ENCODE peak calls at places on chromosomes 5 and 9, in nine cellular contexts. V is H1, T is AG09309, E is heart right ventricle, N is fibroblast of the aortic adventitia, B is thoracic aorta, F is coronary artery, L is cardiac fibroblast, X is fibroblast of pulmonary artery. R is an unnamed sample.

GRCh38 chr5:38551020-38552017 is 5.1 kb downstream of the LIFR start:
- DNase-seq in F (no peak), V (no peak), E (no peak), X (peak), N (peak), L (peak), B (no peak), T (no peak), R (peak)

GRCh38 chr9:13351768-13352386 is 72.4 kb upstream of the MPDZ start:
- DNase-seq in V (no peak), T (peak), B (no peak), E (peak), L (peak), X (peak), N (peak), F (no peak), R (peak)

GRCh38 chr9:33172735-33173238 is 5.7 kb upstream of the B4GALT1 start:
- DNase-seq in F (peak), B (no peak), L (no peak), E (no peak), N (no peak), V (no peak), X (peak), T (no peak), R (no peak)

GRCh38 chr5:115170128-115170923 is 618 bp upstream of the TRIM36 start:
- DNase-seq in F (no peak), N (no peak), B (no peak), X (peak), E (no peak), L (no peak), T (no peak), V (no peak), R (no peak)

GRCh38 chr5:4348418-4348817 is 752.8 kb downstream of the IRX1 start:
- DNase-seq in X (no peak), L (no peak), V (no peak), F (no peak), E (no peak), B (no peak), T (no peak), N (no peak), R (no peak)

GRCh38 chr5:100546041-100546440 is 10.9 kb downstream of the FAM174A start:
- DNase-seq in F (no peak), T (no peak), B (no peak), N (no peak), E (no peak), X (no peak), V (no peak), L (no peak), R (no peak)

GRCh38 chr5:74188341-74188740 is 452.2 kb downstream of the ENC1 start:
- DNase-seq in V (no peak), B (no peak), X (no peak), F (no peak), E (no peak), L (no peak), N (no peak), T (no peak), R (no peak)

GRCh38 chr5:10331341-10331796 is 22.1 kb upstream of the MARCHF6 start:
- DNase-seq in L (peak), B (no peak), V (no peak), E (peak), N (peak), T (no peak), F (peak), X (peak), R (peak)

GRCh38 chr9:138043411-138044345 is 166.1 kb downstream of the CACNA1B start:
- DNase-seq in E (no peak), X (no peak), L (no peak), V (no peak), B (no peak), N (no peak), T (no peak), F (peak), R (no peak)

GRCh38 chr5:122523776-122524175 is 211.7 kb downstream of the SNCAIP start:
- DNase-seq in L (no peak), B (no peak), N (no peak), T (no peak), X (no peak), E (no peak), F (no peak), V (no peak), R (no peak)

GRCh38 chr9:132447346-132447745 is 37.3 kb downstream of the CFAP77 start:
- DNase-seq in B (no peak), L (no peak), X (no peak), E (no peak), V (peak), N (no peak), F (no peak), T (no peak), R (no peak)

GRCh38 chr5:40717281-40717680 is 37.6 kb downstream of the PTGER4 start:
- DNase-seq in T (peak), L (peak), N (peak), X (peak), E (no peak), F (no peak), B (no peak), V (no peak), R (peak)

GRCh38 chr9:70802206-70802605 is 319.2 kb downstream of the TRPM3 start:
- DNase-seq in E (no peak), N (peak), B (no peak), V (no peak), T (peak), F (no peak), L (peak), X (peak), R (peak)

GRCh38 chr5:177402271-177403043 is 2.0 kb upstream of the PFN3 start:
- DNase-seq in F (no peak), E (no peak), V (peak), N (peak), L (peak), T (no peak), B (no peak), X (peak), R (no peak)

GRCh38 chr9:95522871-95523370 is 6.2 kb upstream of the PTCH1 start:
- DNase-seq in T (no peak), L (no peak), X (no peak), F (no peak), N (no peak), E (no peak), V (no peak), B (no peak), R (no peak)

GRCh38 chr5:74316064-74316586 is 324.4 kb downstream of the ENC1 start:
- DNase-seq in V (peak), X (peak), L (peak), B (peak), T (peak), N (peak), F (no peak), E (no peak), R (peak)

GRCh38 chr5:159657766-159658165 is 258.5 kb upstream of the ADRA1B start:
- DNase-seq in E (no peak), V (no peak), L (no peak), B (no peak), T (no peak), N (no peak), F (no peak), X (no peak), R (no peak)

GRCh38 chr5:10145922-10146321 is 103.8 kb downstream of the ATPSCKMT start:
- DNase-seq in V (no peak), F (no peak), B (no peak), L (peak), X (peak), N (peak), T (peak), E (no peak), R (peak)

GRCh38 chr5:9971301-9971700 is 278.4 kb downstream of the ATPSCKMT start:
- DNase-seq in E (no peak), V (no peak), N (no peak), X (no peak), L (no peak), B (no peak), T (no peak), F (no peak), R (no peak)

GRCh38 chr5:102792705-102793104 is 37.6 kb downstream of the PAM start:
- DNase-seq in L (peak), F (no peak), N (no peak), V (no peak), B (no peak), E (no peak), T (no peak), X (peak), R (no peak)

GRCh38 chr5:17359451-17359965 is 138.5 kb upstream of the TAF11L2 start:
- DNase-seq in T (peak), N (peak), E (no peak), B (no peak), X (peak), V (no peak), L (peak), F (no peak), R (peak)

GRCh38 chr9:107480386-107480789 is 9.2 kb downstream of the KLF4 start:
- DNase-seq in E (no peak), V (no peak), B (no peak), N (peak), F (no peak), L (peak), X (peak), T (peak), R (peak)

GRCh38 chr5:150500905-150501304 is 7.0 kb upstream of the NDST1 start:
- DNase-seq in L (no peak), E (no peak), T (no peak), X (no peak), N (no peak), B (no peak), F (no peak), V (no peak), R (no peak)

GRCh38 chr9:95067888-95068287 is 249.6 kb downstream of the FANCC start:
- DNase-seq in V (no peak), F (no peak), N (peak), T (no peak), B (no peak), E (no peak), L (peak), X (no peak), R (no peak)

GRCh38 chr9:87601175-87601574 is 103.5 kb downstream of the DAPK1 start:
- DNase-seq in L (no peak), B (no peak), T (no peak), E (no peak), F (no peak), X (no peak), N (no peak), V (peak), R (no peak)

GRCh38 chr9:130629443-130630090 is 34.8 kb upstream of the PRDM12 start:
- DNase-seq in V (no peak), T (no peak), X (no peak), B (no peak), N (no peak), F (no peak), E (peak), L (no peak), R (no peak)

GRCh38 chr5:172417983-172418630 is 36.2 kb downstream of the SH3PXD2B start:
- DNase-seq in X (peak), L (peak), F (peak), E (peak), N (peak), T (peak), V (no peak), B (peak), R (peak)

GRCh38 chr5:4373051-4373450 is 767.1 kb upstream of the ADAMTS16 start:
- DNase-seq in L (no peak), N (no peak), T (no peak), B (no peak), E (no peak), V (no peak), F (no peak), X (no peak), R (no peak)

GRCh38 chr5:180333661-180334060 is 19.5 kb downstream of the GFPT2 start:
- DNase-seq in E (no peak), T (no peak), N (peak), V (no peak), F (no peak), B (no peak), L (peak), X (peak), R (peak)

GRCh38 chr9:137373611-137373980 is 49.4 kb downstream of the EXD3 start:
- DNase-seq in F (no peak), E (no peak), X (no peak), N (no peak), V (no peak), L (no peak), T (no peak), B (no peak), R (no peak)

GRCh38 chr5:158686240-158686639 is 413.5 kb downstream of the EBF1 start:
- DNase-seq in E (no peak), N (no peak), T (no peak), F (no peak), B (no peak), L (no peak), V (no peak), X (no peak), R (no peak)

GRCh38 chr5:148230240-148230639 is 8.1 kb upstream of the MARCOL start:
- DNase-seq in B (no peak), X (no peak), V (no peak), L (no peak), E (no peak), T (no peak), F (no peak), N (no peak), R (no peak)

GRCh38 chr9:91073049-91073810 is 271.6 kb downstream of the SYK start:
- DNase-seq in N (no peak), B (no peak), E (no peak), T (no peak), V (no peak), X (no peak), F (peak), L (no peak), R (no peak)

GRCh38 chr9:34636791-34637355 is 714 bp downstream of the SIGMAR1 start:
- DNase-seq in B (no peak), N (peak), F (no peak), T (no peak), X (no peak), V (no peak), L (no peak), E (no peak), R (no peak)

GRCh38 chr9:34633851-34634550 is 3.6 kb downstream of the SIGMAR1 start:
- DNase-seq in V (no peak), E (peak), B (no peak), L (peak), X (peak), T (peak), N (peak), F (no peak), R (peak)

GRCh38 chr9:34634551-34634945 is 3.0 kb downstream of the SIGMAR1 start:
- DNase-seq in E (no peak), L (no peak), T (no peak), X (no peak), V (no peak), F (no peak), N (no peak), B (no peak), R (no peak)

GRCh38 chr9:34637356-34638137 is at the start of gene SIGMAR1:
- DNase-seq in F (peak), N (peak), L (peak), B (peak), V (peak), X (peak), T (peak), E (peak), R (peak)

GRCh38 chr9:34635556-34635955 is 2.0 kb downstream of the SIGMAR1 start:
- DNase-seq in B (no peak), F (no peak), V (no peak), X (no peak), T (no peak), N (no peak), L (no peak), E (no peak), R (no peak)
- H3K4me3 ChIP-seq in B (no peak), F (no peak), V (no peak), X (no peak), T (no peak), N (no peak), L (no peak), E (no peak), R (no peak)

GRCh38 chr5:154191467-154192261 is 1.1 kb downstream of the GALNT10 start:
- DNase-seq in T (no peak), V (no peak), B (no peak), L (peak), N (peak), X (peak), F (no peak), E (no peak), R (peak)
- H3K4me3 ChIP-seq in T (peak), V (no peak), B (peak), L (peak), N (peak), X (peak), F (peak), E (peak), R (peak)

DNA sequence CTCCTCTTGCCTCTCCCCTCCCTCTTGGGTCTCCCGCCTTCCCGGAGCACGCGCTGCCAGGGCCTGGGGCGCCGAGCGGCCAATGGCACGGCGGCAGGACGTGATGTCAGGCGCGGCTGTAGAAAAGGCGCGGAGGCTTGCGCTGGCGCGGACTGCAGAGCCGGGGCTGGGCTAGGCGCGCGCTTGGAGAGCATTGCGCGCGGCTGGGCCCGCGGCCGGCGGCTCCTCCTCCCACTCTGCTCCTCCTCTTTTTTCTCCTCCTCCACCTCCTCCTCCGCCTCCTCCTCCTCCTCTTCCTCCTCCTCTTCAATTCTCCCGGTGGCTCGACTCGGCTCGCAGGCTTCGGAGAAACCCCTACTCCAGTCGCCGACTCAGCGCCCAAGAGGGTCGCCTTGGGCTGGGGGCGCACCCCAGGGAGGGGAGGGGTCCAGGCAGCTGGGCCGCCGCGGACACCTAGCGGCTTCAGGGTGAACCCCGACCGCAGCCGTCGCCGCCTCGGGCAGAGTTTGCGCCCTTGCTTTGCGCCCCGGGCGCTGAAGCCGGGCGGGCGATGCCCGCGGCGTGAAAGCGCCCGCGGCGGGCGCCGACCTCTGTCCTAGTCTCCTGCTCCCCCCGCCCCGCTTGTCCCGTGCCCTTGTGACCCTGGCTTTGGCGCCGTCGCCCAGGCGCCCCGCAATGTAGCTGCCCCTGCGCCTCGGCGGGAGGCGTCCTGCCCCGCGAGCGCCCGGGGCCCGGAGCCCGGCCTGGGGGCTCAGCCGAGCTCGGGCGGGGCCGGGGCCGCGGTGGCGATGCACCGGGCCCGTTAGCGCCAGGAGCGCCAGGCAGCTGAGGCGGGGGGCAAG is at the start of gene LHX2:
- DNase-seq in B (no peak), L (peak), X (peak), F (no peak), V (peak), T (peak), N (peak), E (peak), R (peak)
- H3K4me3 ChIP-seq in B (peak), L (peak), X (peak), F (peak), V (peak), T (peak), N (peak), E (peak), R (peak)

GRCh38 chr5:65970481-65971367 is 44.3 kb downstream of the ERBIN start:
- DNase-seq in V (no peak), X (no peak), N (no peak), F (no peak), T (no peak), E (no peak), L (no peak), B (no peak), R (no peak)
- H3K4me3 ChIP-seq in V (no peak), X (no peak), N (no peak), F (no peak), T (no peak), E (no peak), L (no peak), B (no peak), R (no peak)

GRCh38 chr5:141478321-141478945 is 2.7 kb downstream of the PCDHGC3 start:
- DNase-seq in T (no peak), X (no peak), N (no peak), L (no peak), B (no peak), F (no peak), V (peak), E (no peak), R (peak)
- H3K4me3 ChIP-seq in T (peak), X (peak), N (peak), L (peak), B (peak), F (peak), V (no peak), E (peak), R (peak)

GRCh38 chr9:81190659-81191058 is 498.7 kb downstream of the TLE1 start:
- DNase-seq in T (no peak), F (no peak), V (no peak), X (no peak), N (no peak), B (no peak), L (no peak), E (no peak), R (no peak)
- H3K4me3 ChIP-seq in T (no peak), F (no peak), V (no peak), X (no peak), N (no peak), B (no peak), L (no peak), E (no peak), R (no peak)

GRCh38 chr5:27472000-27472763 is 433.8 kb upstream of the CDH9 start:
- DNase-seq in V (peak), B (no peak), N (peak), L (peak), X (peak), E (no peak), F (no peak), T (peak), R (peak)
- H3K4me3 ChIP-seq in V (peak), B (no peak), N (peak), L (no peak), X (no peak), E (no peak), F (no peak), T (peak), R (no peak)

GRCh38 chr5:135577421-135577820 is 1.4 kb downstream of the CXCL14 start:
- DNase-seq in F (no peak), T (no peak), L (no peak), N (no peak), V (no peak), B (no peak), E (no peak), X (no peak), R (no peak)
- H3K4me3 ChIP-seq in F (peak), T (no peak), L (no peak), N (no peak), V (no peak), B (no peak), E (no peak), X (no peak), R (no peak)

DNA sequence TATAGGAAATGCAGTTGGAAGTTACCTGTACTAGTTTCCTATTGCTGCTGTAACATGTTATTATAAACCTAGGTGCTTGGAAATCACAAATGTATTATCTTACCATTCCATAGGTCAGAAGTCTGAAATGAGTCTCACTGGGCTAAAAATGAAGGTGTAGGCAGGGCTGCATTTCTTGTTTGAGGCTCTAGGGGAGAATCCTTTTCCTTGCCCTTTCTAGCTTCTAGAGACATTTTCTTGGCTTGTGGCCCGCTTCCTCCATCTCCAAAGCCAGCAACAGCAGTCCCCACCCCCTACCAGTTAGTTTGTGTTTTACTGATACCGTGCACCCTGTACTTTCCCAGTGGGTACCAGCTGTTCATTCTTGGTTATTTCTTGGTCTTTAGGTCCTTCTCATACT is 153.3 kb downstream of the SLF1 start:
- DNase-seq in X (no peak), N (no peak), T (no peak), V (no peak), B (no peak), L (no peak), F (no peak), E (no peak), R (no peak)
- H3K4me3 ChIP-seq in X (no peak), N (no peak), T (no peak), V (no peak), B (no peak), L (no peak), F (no peak), E (no peak), R (no peak)